ENCODE peak calls at places on chromosome X, in eight cellular contexts. M is heart left ventricle, Y is Peyer's patch, T is suprapubic skin, Q is tibial nerve, V is spleen, C is NB4, X is ovary. D is an unnamed sample.

GRCh38 chrX:106899276-106899675 is 3.9 kb downstream of the RIPPLY1 start:
- DNase-seq in M (no peak), Y (no peak), T (no peak), Q (no peak), V (no peak), C (no peak), X (no peak), D (no peak)

GRCh38 chrX:130111220-130111934 is 1.1 kb upstream of the ELF4 start:
- DNase-seq in M (no peak), Y (no peak), T (no peak), Q (no peak), V (peak; percentile 86), C (peak; percentile 46), X (no peak), D (no peak)

GRCh38 chrX:77899081-77899828 is at the start of gene COX7B:
- DNase-seq in M (peak; percentile 71), Y (peak; percentile 54), T (no peak), Q (peak; percentile 18), V (no peak), C (peak; percentile 94), X (peak; percentile 79), D (peak; percentile 70)

GRCh38 chrX:120408168-120408567 is 46.3 kb downstream of the ATP1B4 start:
- DNase-seq in M (no peak), Y (no peak), T (no peak), Q (no peak), V (no peak), C (no peak), X (no peak), D (no peak)

GRCh38 chrX:9651737-9652136 is 113.9 kb downstream of the GPR143 start:
- DNase-seq in M (no peak), Y (no peak), T (no peak), Q (no peak), V (no peak), C (no peak), X (no peak), D (no peak)

GRCh38 chrX:49198540-49199314 is 1.3 kb downstream of the SYP start:
- DNase-seq in M (no peak), Y (no peak), T (no peak), Q (no peak), V (no peak), C (no peak), X (no peak), D (no peak)

GRCh38 chrX:68903111-68903510 is 74.3 kb downstream of the EFNB1 start:
- DNase-seq in M (no peak), Y (no peak), T (no peak), Q (no peak), V (no peak), C (peak; percentile 75), X (no peak), D (no peak)

GRCh38 chrX:38327775-38328081 is 419 bp upstream of the RPGR start:
- DNase-seq in M (no peak), Y (no peak), T (no peak), Q (no peak), V (no peak), C (no peak), X (no peak), D (no peak)

GRCh38 chrX:42976729-42977366 is 198.9 kb upstream of the PPP1R2C start:
- DNase-seq in M (no peak), Y (no peak), T (no peak), Q (no peak), V (no peak), C (peak; percentile 15), X (no peak), D (peak; percentile 1)

GRCh38 chrX:100447563-100448397 is 37.7 kb upstream of the PCDH19 start:
- DNase-seq in M (peak; percentile 22), Y (no peak), T (no peak), Q (peak; percentile 17), V (no peak), C (peak; percentile 18), X (peak; percentile 57), D (peak; percentile 14)

GRCh38 chrX:69158166-69159040 is 6.8 kb downstream of the PJA1 start:
- DNase-seq in M (peak; percentile 69), Y (no peak), T (no peak), Q (peak; percentile 54), V (no peak), C (peak; percentile 53), X (peak; percentile 74), D (peak; percentile 77)

GRCh38 chrX:78378476-78379115 is 51.2 kb upstream of the CYSLTR1 start:
- DNase-seq in M (no peak), Y (no peak), T (no peak), Q (no peak), V (no peak), C (peak; percentile 23), X (no peak), D (no peak)

GRCh38 chrX:9662148-9662547 is 103.5 kb downstream of the GPR143 start:
- DNase-seq in M (no peak), Y (no peak), T (no peak), Q (no peak), V (no peak), C (no peak), X (no peak), D (no peak)

DNA sequence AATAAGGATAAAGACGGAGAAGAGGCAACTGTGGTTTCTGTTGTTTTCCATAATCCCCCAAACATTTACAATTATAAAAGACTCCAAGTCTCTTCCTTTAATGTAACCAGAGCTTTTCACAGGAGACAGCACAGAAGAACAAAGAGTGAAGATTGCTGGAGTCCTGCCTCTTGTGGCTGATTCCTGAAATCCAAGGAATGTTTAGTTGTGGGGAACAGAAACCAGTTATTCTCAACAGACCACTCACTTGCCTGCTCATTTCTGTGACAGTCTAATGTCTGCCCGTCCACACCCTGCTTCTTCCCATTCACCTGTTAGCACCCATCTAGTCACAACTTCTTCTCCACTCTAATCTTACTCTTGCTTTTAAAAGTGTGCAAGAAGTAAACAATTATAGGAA is 12.1 kb downstream of the TEX13B start:
- DNase-seq in M (no peak), Y (no peak), T (no peak), Q (no peak), V (no peak), C (no peak), X (no peak), D (no peak)
- TF ChIP-seq POLR2A in M (no peak), Y (no peak), T (no peak), Q (no peak), V (no peak), C (no peak), X (no peak), D (no peak)

GRCh38 chrX:80285131-80285773 is 135.0 kb upstream of the TENT5D start:
- DNase-seq in M (no peak), Y (no peak), T (no peak), Q (no peak), V (no peak), C (peak; percentile 32), X (no peak), D (peak; percentile 4)
- TF ChIP-seq CTCF in M (peak; percentile 32), Y (no peak), T (no peak), Q (no peak), V (no peak), C (peak; percentile 38), X (no peak), D (no peak)

DNA sequence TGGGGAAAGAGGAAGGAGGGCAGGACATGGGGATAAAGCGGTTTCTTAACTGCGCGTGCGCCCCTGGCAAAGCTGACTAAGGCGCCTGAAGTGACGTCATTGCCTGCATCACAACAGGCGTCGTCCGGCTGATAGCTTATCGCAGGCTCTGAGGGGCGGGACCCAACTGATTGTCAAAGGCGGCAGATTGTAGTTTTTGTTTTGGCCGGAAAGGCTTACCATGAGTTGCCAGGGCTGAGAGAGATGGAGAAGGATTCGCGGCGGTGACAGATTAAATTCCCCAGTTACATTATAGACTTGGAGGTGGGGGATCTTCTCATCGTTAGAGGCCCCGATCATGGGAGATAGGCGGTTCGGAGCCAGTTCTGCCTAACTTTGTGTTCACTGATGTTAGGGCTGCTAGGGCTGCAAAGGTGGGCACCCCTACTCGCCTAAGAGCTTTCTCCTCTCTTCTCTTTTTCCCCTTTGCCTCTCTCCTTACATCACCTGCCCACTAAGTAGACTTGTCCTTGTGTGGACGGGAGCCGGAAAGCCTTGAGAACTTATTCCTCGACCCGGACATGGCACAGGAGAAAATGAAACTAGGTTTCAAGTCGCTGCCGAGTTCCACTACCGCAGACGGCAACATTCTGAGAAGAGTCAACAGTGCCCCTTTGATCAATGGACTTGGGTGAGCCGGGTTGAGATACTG is 148.9 kb upstream of the PLAC1 start:
- DNase-seq in M (peak; percentile 90), Y (peak; percentile 86), T (peak; percentile 92), Q (peak; percentile 76), V (peak; percentile 95), C (peak; percentile 96), X (peak; percentile 92), D (peak; percentile 89)
- TF ChIP-seq POLR2A in M (peak; percentile 52), Y (peak; percentile 53), T (no peak), Q (peak; percentile 79), V (no peak), C (peak; percentile 43), X (peak; percentile 67), D (peak; percentile 59)

GRCh38 chrX:113033966-113034680 is 193.5 kb upstream of the AMOT start:
- DNase-seq in M (no peak), Y (no peak), T (no peak), Q (no peak), V (no peak), C (no peak), X (no peak), D (no peak)
- TF ChIP-seq CTCF in M (no peak), Y (no peak), T (no peak), Q (no peak), V (no peak), C (no peak), X (no peak), D (no peak)

DNA sequence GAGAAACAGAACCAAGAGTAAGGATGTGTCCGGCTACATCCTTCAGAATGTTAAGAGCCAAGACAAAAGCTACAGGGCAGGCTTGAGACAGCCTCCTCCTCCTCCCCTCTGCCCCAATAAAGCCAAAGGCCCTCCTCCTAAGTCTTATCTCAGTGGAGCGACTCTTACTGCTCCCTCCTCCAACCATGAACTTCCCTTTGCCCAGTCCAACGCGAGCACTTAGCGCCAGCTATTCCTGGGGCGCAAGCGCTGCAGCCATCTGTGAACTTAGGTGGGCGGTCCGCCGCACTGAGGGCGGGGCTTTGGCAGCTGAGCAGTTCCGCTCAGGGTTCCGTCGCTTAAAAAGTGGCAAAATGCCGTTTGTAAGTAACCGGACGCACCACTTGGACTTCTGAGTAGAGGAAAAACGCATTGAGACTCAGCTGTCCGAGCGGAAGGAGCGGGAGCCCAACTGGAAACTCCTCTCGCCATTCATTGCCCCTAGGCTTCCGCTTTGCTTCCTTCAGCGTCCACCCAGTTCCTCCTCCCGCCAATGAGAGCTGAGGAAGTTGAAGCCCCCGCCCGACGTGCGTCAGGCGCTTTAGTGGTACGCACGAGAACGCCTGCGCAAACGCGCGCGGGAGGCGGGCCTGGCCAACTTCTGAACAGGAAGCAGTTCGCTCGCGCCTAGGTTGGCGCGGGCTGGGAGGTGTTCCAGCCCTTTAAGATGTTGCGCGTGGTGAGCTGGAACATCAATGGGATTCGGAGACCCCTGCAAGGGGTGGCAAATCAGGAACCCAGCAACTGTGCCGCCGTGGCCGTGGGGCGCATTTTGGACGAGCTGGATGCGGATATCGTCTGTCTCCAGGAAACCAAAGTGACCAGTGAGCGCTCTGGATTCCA is at the start of gene APEX2:
- DNase-seq in M (peak; percentile 89), Y (peak; percentile 91), T (peak; percentile 95), Q (peak; percentile 84), V (peak; percentile 96), C (peak; percentile 94), X (peak; percentile 90), D (peak; percentile 89)
- TF ChIP-seq POLR2A in M (peak; percentile 70), Y (peak; percentile 70), T (no peak), Q (peak; percentile 51), V (no peak), C (peak; percentile 91), X (peak; percentile 74), D (peak; percentile 39)